ENCODE peak calls at places on chromosomes 13 and 19, in six cellular contexts. Z, L, C, Q, E and R are unnamed samples.

GRCh38 chr13:81207221-81207620 is 866.3 kb upstream of the SPRY2 start:
- DNase-seq in Z (no peak), L (no peak), C (no peak), Q (no peak), E (no peak), R (no peak)

GRCh38 chr13:98577823-98578285 is 947 bp upstream of the STK24 start:
- DNase-seq in Z (no peak), L (no peak), C (no peak), Q (peak; percentile 50), E (no peak), R (no peak)

GRCh38 chr13:99614465-99614885 is 113.2 kb downstream of the TM9SF2 start:
- DNase-seq in Z (no peak), L (peak; percentile 66), C (peak; percentile 42), Q (peak; percentile 76), E (peak; percentile 36), R (peak; percentile 63)

GRCh38 chr13:98570929-98571372 is 6.0 kb downstream of the STK24 start:
- DNase-seq in Z (peak; percentile 45), L (no peak), C (peak; percentile 49), Q (peak; percentile 77), E (peak; percentile 94), R (no peak)

GRCh38 chr13:20407759-20408158 is 117.9 kb downstream of the CRYL1 start:
- DNase-seq in Z (no peak), L (no peak), C (no peak), Q (no peak), E (no peak), R (no peak)

GRCh38 chr19:8577247-8577646 is at the start of gene MYO1F:
- DNase-seq in Z (no peak), L (no peak), C (no peak), Q (no peak), E (no peak), R (no peak)

GRCh38 chr13:30998548-30999140 is 66.2 kb downstream of the TEX26 start:
- DNase-seq in Z (peak; percentile 85), L (no peak), C (peak; percentile 53), Q (no peak), E (no peak), R (no peak)

GRCh38 chr13:75359266-75359665 is 122.7 kb downstream of the TBC1D4 start:
- DNase-seq in Z (peak; percentile 98), L (peak; percentile 66), C (no peak), Q (no peak), E (no peak), R (no peak)

GRCh38 chr13:80551650-80552497 is 210.9 kb upstream of the SPRY2 start:
- DNase-seq in Z (no peak), L (no peak), C (no peak), Q (no peak), E (no peak), R (peak; percentile 79)

GRCh38 chr13:110393761-110394160 is 86.7 kb downstream of the COL4A2 start:
- DNase-seq in Z (peak; percentile 37), L (no peak), C (no peak), Q (no peak), E (no peak), R (no peak)

GRCh38 chr19:18290250-18291018 is 9.0 kb upstream of the JUND start:
- DNase-seq in Z (peak; percentile 41), L (no peak), C (no peak), Q (no peak), E (no peak), R (no peak)

DNA sequence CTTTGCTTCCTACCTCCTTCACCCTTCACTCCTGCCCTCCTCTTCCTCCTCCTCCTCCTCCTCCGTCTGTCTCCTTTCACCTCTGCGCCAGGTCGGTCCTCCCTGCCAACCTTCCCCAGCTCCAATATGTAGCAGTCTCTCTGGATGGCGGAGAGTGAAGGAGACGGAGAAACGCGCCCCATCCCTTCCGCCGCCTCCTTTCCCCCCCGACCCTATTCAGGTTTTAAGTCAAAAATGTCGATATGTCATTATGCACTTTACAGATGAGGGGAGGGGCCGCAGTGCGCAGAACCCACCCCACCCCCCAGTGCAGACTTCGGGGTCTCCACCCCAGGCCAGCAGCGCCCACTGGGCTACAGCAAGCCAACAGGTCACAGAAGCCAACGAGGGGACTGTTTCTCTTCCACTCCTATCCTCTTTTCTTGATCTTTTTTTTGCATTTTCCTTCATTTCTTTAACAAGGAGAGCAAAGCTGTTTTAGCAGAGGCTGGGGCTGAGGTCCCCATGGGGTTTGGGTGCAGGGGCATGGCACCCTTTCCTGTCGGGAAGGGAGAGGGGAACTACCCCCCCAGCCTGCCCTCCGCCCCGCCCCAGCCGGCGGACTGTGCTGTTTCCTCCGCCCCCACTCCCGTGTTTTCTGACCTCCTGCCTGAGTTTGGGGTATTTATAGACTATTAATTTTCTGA is 9.2 kb downstream of the MIDN start:
- DNase-seq in Z (no peak), L (no peak), C (no peak), Q (no peak), E (no peak), R (peak; percentile 46)
- H3K4me1 ChIP-seq in Z (peaks cover 55% of the 10 kb centered on the region), L (peaks cover 45% of the 10 kb centered on the region), C (peaks cover 76% of the 10 kb centered on the region), Q (peaks cover 84% of the 10 kb centered on the region), E (peaks cover 23% of the 10 kb centered on the region), R (peaks cover 82% of the 10 kb centered on the region)

GRCh38 chr13:41564046-41564445 is 106.7 kb downstream of the RGCC start:
- DNase-seq in Z (peak; percentile 41), L (no peak), C (no peak), Q (no peak), E (no peak), R (peak; percentile 62)
- TF ChIP-seq EZH2 in Z (no peak), L (no peak), C (no peak), Q (no peak), E (no peak), R (no peak)

DNA sequence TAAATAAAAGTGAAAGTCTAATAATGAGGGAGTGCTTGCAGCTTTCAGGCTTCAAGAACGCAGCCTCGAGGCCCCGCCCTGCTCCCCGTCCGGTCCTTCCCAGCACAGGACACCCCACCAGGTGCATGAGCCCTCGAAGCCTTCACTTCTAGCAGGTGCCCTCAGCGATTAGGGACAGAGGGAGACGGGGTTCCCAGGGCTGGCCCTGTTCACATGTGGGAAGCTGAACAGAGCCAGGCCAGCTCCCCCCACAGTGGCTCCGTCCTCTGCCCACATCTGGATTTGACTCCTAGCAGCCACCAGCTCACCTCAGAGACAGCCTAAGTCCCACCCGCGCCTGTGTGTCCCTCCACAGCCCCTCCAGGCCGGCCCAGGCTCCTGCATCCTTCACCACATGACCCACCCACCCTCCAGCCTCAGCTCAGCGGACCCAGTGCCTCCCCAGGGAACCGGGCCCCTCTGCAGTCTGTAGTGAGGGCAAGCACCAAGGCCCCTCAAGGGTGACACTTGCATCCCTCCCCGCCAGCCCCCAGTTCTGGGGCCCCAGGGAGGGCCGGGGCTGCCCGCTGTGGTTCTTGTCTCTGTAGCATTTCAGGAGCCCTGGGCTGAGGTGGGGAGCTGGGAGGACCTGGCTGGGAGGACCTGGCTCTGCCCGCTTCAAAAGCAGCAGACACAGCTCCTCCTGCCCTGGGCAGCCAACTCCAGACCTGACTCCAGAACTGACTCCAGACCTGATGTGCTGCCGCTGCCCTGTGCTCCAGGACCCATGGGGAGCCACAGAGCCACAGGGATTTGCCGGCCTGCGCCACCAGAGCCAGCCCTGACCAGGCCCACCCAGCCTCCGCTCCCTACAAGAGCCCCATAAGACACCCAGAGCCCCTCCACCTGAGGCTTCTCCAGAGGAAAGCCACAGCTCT is 27.3 kb downstream of the GPX4 start:
- DNase-seq in Z (no peak), L (no peak), C (no peak), Q (no peak), E (peak; percentile 78), R (no peak)
- H3K4me1 ChIP-seq in Z (peaks cover 4% of the 10 kb centered on the region), L (peaks cover 3% of the 10 kb centered on the region), C (peaks cover 22% of the 10 kb centered on the region), Q (peaks cover 7% of the 10 kb centered on the region), E (peaks cover 30% of the 10 kb centered on the region), R (peaks cover 24% of the 10 kb centered on the region)

DNA sequence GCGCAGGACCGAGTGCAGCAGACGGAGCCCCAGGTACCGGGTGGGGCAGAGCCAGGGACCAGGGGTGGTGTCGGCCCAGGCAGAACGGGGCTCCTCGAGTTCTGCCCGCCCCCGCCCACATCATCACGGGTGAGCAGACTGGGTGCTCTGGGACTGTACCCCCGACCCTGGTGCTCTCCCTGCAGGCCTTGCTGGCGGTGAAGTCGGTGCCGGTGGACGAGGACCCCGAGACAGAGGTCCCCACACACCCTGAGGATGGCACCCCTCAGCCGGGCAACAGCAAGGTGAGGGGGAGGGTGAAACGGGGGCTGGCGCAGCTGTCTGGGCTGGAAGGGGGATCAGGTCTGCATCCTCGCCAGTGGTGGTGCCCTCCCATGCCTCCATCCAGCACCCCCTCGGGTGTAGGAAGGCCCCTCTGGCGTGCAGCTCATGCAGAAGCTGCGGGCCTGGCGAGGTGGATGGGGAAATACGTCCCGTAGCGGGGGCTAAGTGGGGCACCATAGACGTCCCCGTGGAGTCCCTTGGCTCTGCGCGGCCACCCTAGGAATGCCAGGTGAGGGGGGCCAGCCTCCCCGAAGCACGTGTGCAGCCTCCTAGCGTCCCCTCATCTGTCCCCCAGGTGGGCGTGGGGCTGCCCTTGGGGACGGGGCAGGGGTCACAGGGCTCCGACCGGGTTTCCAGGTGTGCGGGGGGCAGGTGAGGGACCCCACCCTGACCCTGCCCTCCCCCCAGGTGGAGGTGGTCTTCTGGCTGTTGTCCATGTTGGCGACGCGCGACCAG is 6.4 kb downstream of the APC2 start:
- DNase-seq in Z (no peak), L (peak; percentile 0), C (no peak), Q (no peak), E (no peak), R (no peak)
- TF ChIP-seq EZH2 in Z (peak; percentile 56), L (no peak), C (no peak), Q (no peak), E (no peak), R (no peak)

DNA sequence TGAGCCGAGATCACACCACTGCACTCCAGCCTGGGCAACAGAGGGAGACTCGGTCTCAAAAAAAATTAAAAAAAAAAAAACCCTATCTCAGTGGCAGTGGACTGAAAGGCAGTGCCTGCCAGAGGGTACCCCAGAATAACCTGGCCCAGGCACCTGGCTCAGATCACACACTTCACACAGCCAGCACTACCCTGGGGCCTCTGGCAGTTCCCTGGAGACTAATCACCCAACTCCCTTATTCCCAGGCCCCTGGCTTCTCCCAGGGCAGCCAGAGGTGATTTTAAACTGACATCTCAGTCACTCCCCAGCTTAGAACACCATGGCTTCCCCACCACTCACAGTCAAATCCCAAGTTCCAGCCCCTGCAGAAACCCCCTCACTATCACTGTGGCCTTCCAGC is 3.5 kb upstream of the SLC27A5 start:
- DNase-seq in Z (no peak), L (no peak), C (no peak), Q (no peak), E (no peak), R (no peak)
- H3K4me1 ChIP-seq in Z (peaks cover 6% of the 10 kb centered on the region), L (peaks cover 24% of the 10 kb centered on the region), C (peaks cover 25% of the 10 kb centered on the region), Q (peaks cover 62% of the 10 kb centered on the region), E (peaks cover 5% of the 10 kb centered on the region), R (peaks cover 24% of the 10 kb centered on the region)

DNA sequence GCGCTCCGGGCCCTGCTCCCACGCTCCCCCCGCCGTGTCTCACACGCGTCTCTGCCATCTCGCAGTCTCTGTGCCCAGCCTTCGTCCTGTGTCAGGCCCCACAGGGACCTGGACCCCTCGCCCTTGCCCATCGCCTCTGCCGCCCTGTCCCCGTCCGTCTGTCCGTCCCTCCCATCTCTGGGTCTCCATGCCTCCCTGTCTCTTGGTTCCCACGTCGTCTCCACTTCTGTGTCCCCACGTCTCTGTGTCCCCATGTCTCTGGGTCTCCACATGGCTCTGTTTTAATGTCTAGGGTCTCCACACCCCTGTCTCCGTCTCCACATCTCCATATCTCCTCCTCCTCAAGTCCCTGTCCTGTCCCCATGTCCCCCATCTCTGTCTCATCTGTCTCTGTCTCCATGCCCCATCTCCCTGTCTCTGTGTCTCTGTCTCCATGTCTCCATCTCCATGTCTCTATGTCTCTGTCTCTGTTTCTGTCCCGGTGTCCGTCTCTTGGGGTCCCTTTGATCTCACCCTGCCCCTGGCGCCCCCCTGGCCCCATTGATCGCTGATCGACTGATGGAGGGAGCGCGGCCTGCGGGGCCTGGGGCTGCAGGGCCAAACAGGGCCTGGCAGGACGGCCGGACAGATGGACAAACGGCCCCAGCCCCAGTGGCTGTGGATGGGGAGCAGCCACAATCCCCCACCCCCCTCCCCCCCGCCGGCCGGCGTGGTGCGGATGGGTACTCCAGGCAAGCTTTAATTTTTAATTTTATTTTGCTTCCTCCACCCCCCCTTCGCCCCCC is 12.8 kb downstream of the ERFL start:
- DNase-seq in Z (no peak), L (no peak), C (no peak), Q (no peak), E (no peak), R (no peak)
- TF ChIP-seq EZH2 in Z (peak; percentile 96), L (peak; percentile 88), C (peak; percentile 33), Q (no peak), E (no peak), R (peak; percentile 65)